ENCODE peak calls at places on chromosomes 1 and 21, in four cellular contexts. One of them, this sample, is unnamed.

GRCh38 chr1:184146202-184146601 is 94.7 kb downstream of the TSEN15 start:
- DNase-seq in ELR: no peak
- DNase-seq in AG04450: no peak
- DNase-seq in GM13977: no peak
- DNase-seq in this sample: no peak

GRCh38 chr1:54609301-54609921 is 13.9 kb downstream of the FAM151A start:
- DNase-seq in ELR: no peak
- DNase-seq in AG04450: no peak
- DNase-seq in GM13977: no peak
- DNase-seq in this sample: no peak

GRCh38 chr1:175192111-175192629 is 406 bp downstream of the KIAA0040 start:
- DNase-seq in ELR: peak; percentile 8
- DNase-seq in AG04450: no peak
- DNase-seq in GM13977: peak; percentile 47
- DNase-seq in this sample: no peak

GRCh38 chr1:86757272-86757984 is 53.1 kb downstream of the SH3GLB1 start:
- DNase-seq in ELR: no peak
- DNase-seq in AG04450: no peak
- DNase-seq in GM13977: no peak
- DNase-seq in this sample: no peak

GRCh38 chr21:42019706-42020105 is 9.5 kb upstream of the ZBTB21 start:
- DNase-seq in ELR: no peak
- DNase-seq in AG04450: no peak
- DNase-seq in GM13977: no peak
- DNase-seq in this sample: no peak

GRCh38 chr1:61506231-61506630 is 218.7 kb downstream of the TM2D1 start:
- DNase-seq in ELR: no peak
- DNase-seq in AG04450: no peak
- DNase-seq in GM13977: no peak
- DNase-seq in this sample: no peak

GRCh38 chr21:43600642-43601397 is 58.5 kb downstream of the HSF2BP start:
- DNase-seq in ELR: peak; percentile 95
- DNase-seq in AG04450: peak; percentile 84
- DNase-seq in GM13977: no peak
- DNase-seq in this sample: no peak

GRCh38 chr1:237045278-237046016 is 3.5 kb downstream of the RYR2 start:
- DNase-seq in ELR: no peak
- DNase-seq in AG04450: no peak
- DNase-seq in GM13977: no peak
- DNase-seq in this sample: no peak

GRCh38 chr1:160813215-160813614 is 17.2 kb downstream of the LY9 start:
- DNase-seq in ELR: peak; percentile 32
- DNase-seq in AG04450: no peak
- DNase-seq in GM13977: no peak
- DNase-seq in this sample: no peak

GRCh38 chr21:46119565-46120271 is 21.8 kb downstream of the COL6A2 start:
- DNase-seq in ELR: no peak
- DNase-seq in AG04450: no peak
- DNase-seq in GM13977: no peak
- DNase-seq in this sample: no peak

GRCh38 chr1:187270256-187270655 is 441.5 kb downstream of the PLA2G4A start:
- DNase-seq in ELR: peak; percentile 53
- DNase-seq in AG04450: no peak
- DNase-seq in GM13977: no peak
- DNase-seq in this sample: no peak

GRCh38 chr1:76666499-76666898 is 200.8 kb upstream of the ST6GALNAC5 start:
- DNase-seq in ELR: no peak
- DNase-seq in AG04450: no peak
- DNase-seq in GM13977: no peak
- DNase-seq in this sample: no peak

This sample was measured in smooth muscle cell of the brain vasculature.